ENCODE peak calls at places on chromosomes 2 and 18, in seven cellular contexts. K is NCI-H2029 treated with DMSO at 0.1 percent for 48 hours; Z is AG09319; U is activated CD4-positive, alpha-beta T cell treated with anti-CD3 and anti-CD28 coated beads for 24 hours; G is M059J; A is activated naive CD8-positive, alpha-beta T cell treated with anti-CD3 and anti-CD28 coated beads for 36 hours; W is foreskin fibroblast. I is an unnamed sample.

GRCh38 chr18:77133051-77133919 is 702 bp upstream of the MBP start:
- DNase-seq in K (no peak), Z (no peak), U (no peak), G (no peak), A (no peak), W (no peak), I (peak)

GRCh38 chr18:31491586-31491985 is 6.4 kb upstream of the DSG2 start:
- DNase-seq in K (no peak), Z (no peak), U (no peak), G (no peak), A (no peak), W (no peak), I (peak)

GRCh38 chr2:219596954-219597551 is 604 bp upstream of the STK11IP start:
- DNase-seq in K (no peak), Z (no peak), U (no peak), G (peak), A (no peak), W (no peak), I (peak)

GRCh38 chr2:201130524-201131186 is 14.7 kb downstream of the CFLAR start:
- DNase-seq in K (no peak), Z (no peak), U (no peak), G (peak), A (no peak), W (peak), I (peak)

GRCh38 chr18:2444201-2444875 is 127.0 kb downstream of the METTL4 start:
- DNase-seq in K (no peak), Z (no peak), U (no peak), G (no peak), A (no peak), W (no peak), I (no peak)

GRCh38 chr2:47389692-47390091 is 13.3 kb upstream of the MSH2 start:
- DNase-seq in K (no peak), Z (no peak), U (no peak), G (no peak), A (no peak), W (no peak), I (no peak)

GRCh38 chr2:7133521-7133920 is 216.3 kb downstream of the RNF144A start:
- DNase-seq in K (no peak), Z (no peak), U (no peak), G (peak), A (no peak), W (no peak), I (peak)

GRCh38 chr18:23998018-23998417 is 16.5 kb upstream of the TTC39C start:
- DNase-seq in K (no peak), Z (no peak), U (no peak), G (no peak), A (no peak), W (no peak), I (no peak)

GRCh38 chr2:68387408-68388350 is 22.6 kb downstream of the PLEK start:
- DNase-seq in K (no peak), Z (no peak), U (no peak), G (no peak), A (peak), W (no peak), I (no peak)

GRCh38 chr2:105142239-105142638 is 99.3 kb upstream of the GPR45 start:
- DNase-seq in K (no peak), Z (no peak), U (no peak), G (no peak), A (no peak), W (no peak), I (no peak)

GRCh38 chr2:74142340-74142739 is 5.4 kb downstream of the BOLA3 start:
- DNase-seq in K (no peak), Z (no peak), U (no peak), G (no peak), A (no peak), W (no peak), I (no peak)

GRCh38 chr2:231308631-231309414 is 86.7 kb upstream of the B3GNT7 start:
- DNase-seq in K (no peak), Z (no peak), U (no peak), G (peak), A (no peak), W (no peak), I (peak)

GRCh38 chr2:127413200-127413599 is 5.0 kb upstream of the PROC start:
- DNase-seq in K (no peak), Z (no peak), U (no peak), G (no peak), A (no peak), W (no peak), I (no peak)

GRCh38 chr2:76584474-76584873 is 873.8 kb upstream of the GCFC2 start:
- DNase-seq in K (no peak), Z (no peak), U (no peak), G (no peak), A (no peak), W (no peak), I (no peak)

GRCh38 chr2:204315236-204315662 is 230.0 kb upstream of the PARD3B start:
- DNase-seq in K (no peak), Z (no peak), U (no peak), G (peak), A (no peak), W (no peak), I (peak)

GRCh38 chr2:195658541-195658890 is 1.5 kb downstream of the SLC39A10 start:
- DNase-seq in K (no peak), Z (no peak), U (no peak), G (peak), A (no peak), W (peak), I (peak)

GRCh38 chr2:34578641-34579040 is 979.5 kb upstream of the FAM98A start:
- DNase-seq in K (no peak), Z (no peak), U (no peak), G (peak), A (no peak), W (no peak), I (peak)

GRCh38 chr18:28007841-28008240 is 169.1 kb downstream of the CDH2 start:
- DNase-seq in K (no peak), Z (no peak), U (no peak), G (peak), A (no peak), W (no peak), I (peak)

GRCh38 chr18:67599277-67599676 is 82.8 kb upstream of the DSEL start:
- DNase-seq in K (no peak), Z (no peak), U (no peak), G (peak), A (no peak), W (peak), I (peak)

GRCh38 chr2:58734365-58734764 is 493.2 kb upstream of the FANCL start:
- DNase-seq in K (peak), Z (no peak), U (no peak), G (peak), A (no peak), W (peak), I (peak)

GRCh38 chr2:38336619-38337018 is 40.5 kb downstream of the ATL2 start:
- DNase-seq in K (no peak), Z (no peak), U (no peak), G (no peak), A (no peak), W (no peak), I (no peak)

GRCh38 chr2:96264656-96265348 is 995 bp downstream of the TMEM127 start:
- DNase-seq in K (no peak), Z (no peak), U (no peak), G (peak), A (peak), W (no peak), I (peak)

GRCh38 chr18:68391801-68392200 is 323.1 kb downstream of the TMX3 start:
- DNase-seq in K (no peak), Z (no peak), U (no peak), G (no peak), A (no peak), W (no peak), I (no peak)

GRCh38 chr2:15112216-15112615 is 448.9 kb downstream of the NBAS start:
- DNase-seq in K (no peak), Z (no peak), U (no peak), G (peak), A (no peak), W (peak), I (peak)

GRCh38 chr2:44528595-44528994 is 166.8 kb downstream of the CAMKMT start:
- DNase-seq in K (no peak), Z (peak), U (no peak), G (peak), A (no peak), W (peak), I (peak)

GRCh38 chr2:225122582-225123486 is 80.6 kb upstream of the DOCK10 start:
- DNase-seq in K (no peak), Z (no peak), U (no peak), G (peak), A (no peak), W (no peak), I (peak)

GRCh38 chr2:234679766-234680687 is 183.1 kb upstream of the ARL4C start:
- DNase-seq in K (no peak), Z (peak), U (no peak), G (peak), A (no peak), W (peak), I (peak)

GRCh38 chr2:21256006-21256405 is 132.2 kb downstream of the TDRD15 start:
- DNase-seq in K (peak), Z (no peak), U (no peak), G (peak), A (no peak), W (no peak), I (peak)

GRCh38 chr2:239601201-239601851 is 200.5 kb upstream of the HDAC4 start:
- DNase-seq in K (no peak), Z (no peak), U (no peak), G (no peak), A (no peak), W (no peak), I (no peak)

I was measured in kidney tubule cell.